ENCODE peak calls at places on chromosomes 16 and 17, in seven cellular contexts. Q is SK-N-SH, N is sigmoid colon, B is transverse colon, C is A549, L is ovary, Y is tibial nerve. Z is an unnamed sample.

GRCh38 chr17:76248013-76248782 is 7.9 kb upstream of the RNF157 start:
- DNase-seq in Q (no peak), N (peak), B (no peak), C (no peak), L (no peak), Y (no peak), Z (peak)

GRCh38 chr16:12081048-12081404 is 104.5 kb downstream of the SNX29 start:
- DNase-seq in Q (no peak), N (peak), B (no peak), C (no peak), L (no peak), Y (no peak), Z (no peak)

GRCh38 chr16:85091522-85091910 is 20.8 kb downstream of the CIBAR2 start:
- DNase-seq in Q (peak), N (no peak), B (no peak), C (no peak), L (no peak), Y (no peak), Z (no peak)

GRCh38 chr17:41917957-41918391 is 777 bp downstream of the ACLY start:
- DNase-seq in Q (peak), N (peak), B (peak), C (peak), L (peak), Y (peak), Z (peak)

GRCh38 chr17:71975331-71975801 is 145.5 kb upstream of the SOX9 start:
- DNase-seq in Q (no peak), N (peak), B (peak), C (no peak), L (peak), Y (peak), Z (no peak)

GRCh38 chr17:27430882-27431491 is 25.3 kb upstream of the KSR1 start:
- DNase-seq in Q (peak), N (peak), B (peak), C (peak), L (no peak), Y (no peak), Z (no peak)

GRCh38 chr17:80885922-80886582 is 105.6 kb upstream of the CHMP6 start:
- DNase-seq in Q (no peak), N (peak), B (no peak), C (no peak), L (peak), Y (no peak), Z (no peak)

GRCh38 chr17:29127840-29128239 is 52.4 kb downstream of the MYO18A start:
- DNase-seq in Q (no peak), N (no peak), B (no peak), C (no peak), L (no peak), Y (no peak), Z (no peak)

GRCh38 chr16:12157510-12158093 is 181.1 kb downstream of the SNX29 start:
- DNase-seq in Q (no peak), N (no peak), B (no peak), C (no peak), L (no peak), Y (no peak), Z (no peak)

GRCh38 chr17:63222655-63223054 is 223.5 kb downstream of the CYB561 start:
- DNase-seq in Q (no peak), N (no peak), B (no peak), C (peak), L (no peak), Y (no peak), Z (no peak)

GRCh38 chr16:10086620-10087019 is 95.6 kb downstream of the GRIN2A start:
- DNase-seq in Q (no peak), N (no peak), B (no peak), C (no peak), L (no peak), Y (no peak), Z (no peak)

GRCh38 chr17:82350182-82351030 is 8.6 kb upstream of the TEX19 start:
- DNase-seq in Q (no peak), N (no peak), B (peak), C (peak), L (no peak), Y (no peak), Z (no peak)

GRCh38 chr17:42183741-42184711 is 1.2 kb downstream of the HCRT start:
- DNase-seq in Q (peak), N (peak), B (peak), C (peak), L (peak), Y (peak), Z (peak)

GRCh38 chr17:63820963-63821561 is 6.2 kb upstream of the PSMC5 start:
- DNase-seq in Q (no peak), N (no peak), B (no peak), C (no peak), L (no peak), Y (no peak), Z (no peak)

GRCh38 chr17:54968954-54969400 is 412 bp downstream of the STXBP4 start:
- DNase-seq in Q (peak), N (peak), B (peak), C (no peak), L (no peak), Y (no peak), Z (peak)

GRCh38 chr17:42672038-42672437 is 4.8 kb downstream of the PLEKHH3 start:
- DNase-seq in Q (no peak), N (no peak), B (no peak), C (no peak), L (no peak), Y (no peak), Z (no peak)

GRCh38 chr16:66395806-66396555 is 29.5 kb downstream of the CDH5 start:
- DNase-seq in Q (no peak), N (no peak), B (no peak), C (no peak), L (no peak), Y (no peak), Z (no peak)

GRCh38 chr16:49596119-49596518 is 222.5 kb downstream of the C16orf78 start:
- DNase-seq in Q (peak), N (no peak), B (no peak), C (no peak), L (no peak), Y (no peak), Z (no peak)

GRCh38 chr17:81048827-81049371 is 13.9 kb downstream of the BAIAP2 start:
- DNase-seq in Q (no peak), N (no peak), B (no peak), C (no peak), L (no peak), Y (no peak), Z (no peak)

GRCh38 chr16:88047462-88047861 is 96.2 kb downstream of the BANP start:
- DNase-seq in Q (no peak), N (no peak), B (no peak), C (no peak), L (peak), Y (no peak), Z (no peak)

GRCh38 chr16:88052661-88053060 is 101.4 kb downstream of the BANP start:
- DNase-seq in Q (no peak), N (no peak), B (no peak), C (no peak), L (no peak), Y (no peak), Z (no peak)

GRCh38 chr16:88050952-88051660 is 99.9 kb downstream of the BANP start:
- DNase-seq in Q (no peak), N (peak), B (no peak), C (no peak), L (no peak), Y (no peak), Z (no peak)

GRCh38 chr16:88049020-88049419 is 97.8 kb downstream of the BANP start:
- DNase-seq in Q (no peak), N (no peak), B (no peak), C (no peak), L (peak), Y (no peak), Z (no peak)

DNA sequence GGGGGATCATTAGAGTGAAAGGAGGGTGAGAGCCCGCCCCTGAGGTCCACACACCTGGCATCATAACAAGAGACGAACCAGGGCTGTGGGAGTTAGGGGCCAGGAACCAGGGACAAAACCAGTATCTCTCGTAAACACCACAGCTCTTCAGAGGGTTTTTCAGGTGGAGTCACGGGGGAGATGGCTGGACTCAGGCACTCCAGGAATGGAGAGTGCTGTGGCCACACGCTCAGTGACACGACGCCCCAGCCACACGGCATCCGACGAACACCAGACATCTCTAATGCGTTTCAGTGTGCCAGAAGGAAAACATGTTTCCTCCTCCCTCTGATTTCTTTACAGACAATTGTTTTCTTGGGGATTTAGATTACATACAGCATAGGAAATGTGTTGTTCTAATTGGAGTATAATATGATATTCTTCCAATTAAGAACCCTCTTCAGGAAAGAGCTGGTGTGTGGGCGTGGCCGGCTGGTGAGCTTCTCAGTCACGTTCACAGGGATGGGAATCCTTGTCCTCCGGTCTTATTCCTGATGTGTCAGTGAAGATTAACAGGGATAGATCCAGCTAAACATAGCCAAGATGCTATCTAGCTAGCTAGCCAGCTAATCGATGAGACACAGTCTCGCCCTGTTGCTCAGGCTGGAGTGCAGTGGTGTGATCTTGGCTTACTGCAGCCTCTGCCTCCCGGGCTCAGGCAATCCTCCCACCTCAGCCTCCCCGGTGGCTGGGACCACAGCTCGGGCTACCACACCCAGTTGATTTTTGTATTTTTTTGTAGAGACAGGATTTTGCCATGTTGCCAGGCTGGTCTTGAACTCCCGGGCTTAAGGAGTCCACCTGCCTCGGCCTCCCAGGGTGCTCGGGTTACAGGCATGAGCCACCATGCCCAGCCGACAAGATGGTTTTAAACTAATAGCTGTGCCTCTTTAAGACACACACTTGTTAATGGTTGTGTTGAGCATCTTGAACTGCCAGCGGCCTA is 98.6 kb downstream of the BANP start:
- DNase-seq in Q (peak), N (peak), B (no peak), C (no peak), L (peak), Y (no peak), Z (no peak)
- TF ChIP-seq EP300 in Q (no peak), N (no peak), B (no peak), C (no peak), L (no peak), Y (no peak), Z (no peak)

GRCh38 chr16:14632693-14633569 is at the start of gene BFAR:
- DNase-seq in Q (peak), N (peak), B (peak), C (peak), L (peak), Y (peak), Z (peak)
- TF ChIP-seq EP300 in Q (no peak), N (no peak), B (no peak), C (no peak), L (peak), Y (peak), Z (no peak)

GRCh38 chr16:47946077-47946476 is 209.7 kb downstream of the ABCC12 start:
- DNase-seq in Q (no peak), N (no peak), B (no peak), C (no peak), L (no peak), Y (no peak), Z (peak)
- TF ChIP-seq EP300 in Q (no peak), N (no peak), B (no peak), C (no peak), L (no peak), Y (no peak), Z (no peak)

GRCh38 chr16:73285336-73285735 is 237.4 kb upstream of the ZFHX3 start:
- DNase-seq in Q (no peak), N (no peak), B (no peak), C (no peak), L (no peak), Y (no peak), Z (no peak)

GRCh38 chr16:73289232-73289631 is 241.3 kb upstream of the ZFHX3 start:
- DNase-seq in Q (no peak), N (no peak), B (no peak), C (no peak), L (no peak), Y (no peak), Z (no peak)

GRCh38 chr16:73288435-73288834 is 240.5 kb upstream of the ZFHX3 start:
- DNase-seq in Q (no peak), N (no peak), B (no peak), C (no peak), L (no peak), Y (no peak), Z (no peak)

GRCh38 chr16:73290258-73290657 is 242.3 kb upstream of the ZFHX3 start:
- DNase-seq in Q (no peak), N (no peak), B (no peak), C (no peak), L (no peak), Y (no peak), Z (no peak)

DNA sequence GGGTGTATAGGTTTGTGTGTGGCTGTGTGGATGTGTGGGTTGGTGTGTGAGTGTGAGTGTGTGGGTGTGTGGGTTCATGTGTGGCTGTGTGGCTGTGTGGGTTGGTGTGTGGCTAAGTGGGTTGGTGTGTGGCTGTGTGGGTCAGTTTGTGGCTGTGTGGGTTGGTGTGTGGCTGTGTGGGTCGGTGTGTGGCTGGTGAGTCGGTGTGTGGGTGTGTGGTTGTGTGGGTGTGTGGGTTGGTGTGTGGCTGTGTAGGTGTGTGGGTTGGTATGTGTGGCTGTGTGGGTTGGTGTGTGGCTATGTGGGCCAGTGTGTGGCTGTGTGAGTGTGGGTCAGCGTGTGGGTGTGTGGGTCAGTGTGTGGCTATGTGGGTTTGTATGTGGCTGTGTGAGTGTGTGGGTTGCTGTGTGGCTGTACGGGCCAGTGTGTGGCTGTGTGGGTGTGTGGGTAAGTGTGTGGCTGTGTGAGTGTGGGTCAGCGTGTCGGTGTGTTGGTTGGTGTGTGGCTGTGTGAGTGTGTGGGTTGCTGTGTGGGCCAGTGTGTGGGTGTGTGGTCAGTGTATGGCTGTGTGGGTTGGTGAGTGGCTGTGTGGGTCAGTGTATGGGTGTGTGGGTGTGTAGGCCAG is 238.8 kb upstream of the ZFHX3 start:
- DNase-seq in Q (no peak), N (no peak), B (no peak), C (no peak), L (no peak), Y (no peak), Z (peak)
- TF ChIP-seq EP300 in Q (no peak), N (no peak), B (no peak), C (no peak), L (no peak), Y (no peak), Z (no peak)

DNA sequence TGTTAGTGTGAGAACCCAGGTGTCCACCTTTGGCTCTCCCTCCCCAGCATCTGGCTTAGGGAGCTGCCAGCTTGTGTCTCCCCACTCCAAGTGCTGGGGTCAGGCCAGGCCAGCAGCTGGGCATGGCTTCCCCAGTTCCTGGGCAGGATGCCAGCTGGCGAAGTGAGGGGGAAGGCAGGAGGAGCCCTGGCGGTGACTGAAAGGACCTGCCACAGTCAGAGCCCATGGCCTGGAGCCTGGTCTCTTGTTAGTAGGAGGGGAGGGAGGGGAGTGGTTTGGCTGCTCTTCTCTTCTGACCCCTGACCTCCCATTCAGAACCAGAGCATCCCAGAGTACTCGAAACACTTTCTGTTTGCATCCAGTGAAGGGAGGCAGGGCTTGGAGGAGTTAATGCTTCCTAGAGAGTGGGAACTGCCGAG is 586 bp downstream of the CHD3 start:
- DNase-seq in Q (peak), N (peak), B (peak), C (peak), L (peak), Y (peak), Z (peak)
- TF ChIP-seq EP300 in Q (peak), N (peak), B (no peak), C (no peak), L (no peak), Y (peak), Z (no peak)

DNA sequence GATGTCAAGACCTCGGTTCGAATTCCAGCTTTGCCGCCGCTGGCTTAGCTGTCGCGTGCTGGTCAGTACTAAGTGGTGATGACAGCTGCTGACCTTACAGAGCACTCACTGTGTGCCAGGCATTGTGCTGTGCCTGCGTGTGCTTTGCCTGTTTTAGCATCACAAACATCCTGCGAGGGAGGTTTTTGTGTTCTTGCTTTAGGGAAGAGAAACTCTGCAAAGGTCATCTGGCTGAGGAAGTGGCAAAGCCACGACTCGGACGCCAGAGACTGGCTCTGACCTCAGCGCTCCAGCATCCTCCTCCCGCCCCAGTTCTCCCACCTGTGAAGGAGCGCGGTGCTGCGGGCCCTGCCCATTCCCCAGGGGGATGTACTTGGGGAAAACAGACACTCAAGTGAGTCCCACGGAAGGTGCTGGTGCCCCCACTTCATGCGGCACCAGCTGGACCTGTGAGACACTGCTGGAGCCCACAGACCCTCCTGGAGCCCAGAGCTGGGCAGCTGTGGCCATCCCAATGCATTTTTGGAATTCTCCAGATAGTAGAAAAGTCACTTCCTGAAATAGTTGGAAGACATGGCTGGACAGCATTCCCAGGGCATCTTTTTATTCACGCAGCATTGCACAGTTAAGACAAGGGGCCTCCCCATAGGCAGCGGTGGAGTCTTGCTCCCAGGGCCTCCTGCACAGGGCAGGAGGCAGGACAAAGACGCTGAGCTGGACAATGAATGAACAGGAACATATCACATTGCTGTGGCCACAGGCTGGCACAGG is 20.0 kb upstream of the HERPUD1 start:
- DNase-seq in Q (no peak), N (peak), B (peak), C (no peak), L (peak), Y (no peak), Z (peak)
- TF ChIP-seq EP300 in Q (no peak), N (peak), B (peak), C (no peak), L (no peak), Y (peak), Z (peak)

GRCh38 chr17:67038861-67039365 is 5.4 kb upstream of the CACNG1 start:
- DNase-seq in Q (no peak), N (no peak), B (no peak), C (no peak), L (no peak), Y (no peak), Z (no peak)

GRCh38 chr17:67032985-67033384 is 11.4 kb upstream of the CACNG1 start:
- DNase-seq in Q (no peak), N (no peak), B (no peak), C (no peak), L (no peak), Y (no peak), Z (peak)

GRCh38 chr17:67032382-67032781 is 12.0 kb upstream of the CACNG1 start:
- DNase-seq in Q (no peak), N (no peak), B (no peak), C (no peak), L (no peak), Y (no peak), Z (no peak)

GRCh38 chr17:67033613-67034012 is 10.7 kb upstream of the CACNG1 start:
- DNase-seq in Q (no peak), N (no peak), B (no peak), C (no peak), L (no peak), Y (no peak), Z (no peak)

GRCh38 chr17:67035131-67036083 is 8.9 kb upstream of the CACNG1 start:
- DNase-seq in Q (no peak), N (no peak), B (no peak), C (no peak), L (no peak), Y (no peak), Z (no peak)
- TF ChIP-seq EP300 in Q (no peak), N (no peak), B (no peak), C (no peak), L (no peak), Y (no peak), Z (no peak)

GRCh38 chr17:50133028-50133768 is 3.2 kb upstream of the SAMD14 start:
- DNase-seq in Q (peak), N (no peak), B (no peak), C (peak), L (no peak), Y (no peak), Z (peak)
- TF ChIP-seq EP300 in Q (no peak), N (no peak), B (no peak), C (no peak), L (no peak), Y (no peak), Z (no peak)